ENCODE peak calls at places on chromosomes 2 and 18, in eight cellular contexts. O, F, B, V, M, C, G and N are unnamed samples.

GRCh38 chr18:48817021-48817461 is 133.7 kb downstream of the SMAD7 start:
- DNase-seq in O (no peak), F (no peak), B (no peak), V (no peak), M (no peak), C (no peak), G (no peak), N (no peak)

GRCh38 chr2:121408641-121409040 is 122.0 kb upstream of the RNU4ATAC start:
- DNase-seq in O (no peak), F (no peak), B (no peak), V (no peak), M (no peak), C (no peak), G (no peak), N (no peak)

GRCh38 chr2:151060334-151060733 is 201.3 kb downstream of the RBM43 start:
- DNase-seq in O (no peak), F (no peak), B (no peak), V (no peak), M (no peak), C (no peak), G (no peak), N (no peak)

GRCh38 chr2:69926849-69927515 is 12.1 kb downstream of the MXD1 start:
- DNase-seq in O (no peak), F (no peak), B (no peak), V (no peak), M (no peak), C (no peak), G (no peak), N (no peak)

GRCh38 chr2:128260239-128261138 is 58.2 kb downstream of the HS6ST1 start:
- DNase-seq in O (peak; percentile 88), F (peak; percentile 68), B (no peak), V (no peak), M (peak; percentile 76), C (no peak), G (peak; percentile 89), N (peak; percentile 56)

GRCh38 chr2:236823230-236823629 is 253.6 kb downstream of the ACKR3 start:
- DNase-seq in O (no peak), F (no peak), B (no peak), V (no peak), M (no peak), C (no peak), G (no peak), N (no peak)

GRCh38 chr2:142130111-142131015 is 453 bp downstream of the LRP1B start:
- DNase-seq in O (peak; percentile 70), F (peak; percentile 10), B (no peak), V (peak; percentile 75), M (peak; percentile 51), C (no peak), G (no peak), N (peak; percentile 69)

GRCh38 chr2:69017080-69017479 is 4.1 kb downstream of the ANTXR1 start:
- DNase-seq in O (no peak), F (peak; percentile 42), B (no peak), V (no peak), M (peak; percentile 29), C (no peak), G (no peak), N (no peak)

GRCh38 chr18:11996907-11997306 is 15.6 kb downstream of the IMPA2 start:
- DNase-seq in O (no peak), F (no peak), B (no peak), V (peak; percentile 29), M (no peak), C (no peak), G (no peak), N (peak; percentile 9)

GRCh38 chr2:54114936-54115283 is 505 bp upstream of the ACYP2 start:
- DNase-seq in O (no peak), F (no peak), B (peak; percentile 4), V (no peak), M (no peak), C (no peak), G (no peak), N (no peak)

GRCh38 chr2:138787053-138787666 is 7.0 kb upstream of the NXPH2 start:
- DNase-seq in O (no peak), F (peak; percentile 11), B (no peak), V (no peak), M (peak; percentile 12), C (no peak), G (peak; percentile 10), N (no peak)

GRCh38 chr2:113812204-113812603 is 55.8 kb upstream of the SLC35F5 start:
- DNase-seq in O (no peak), F (no peak), B (no peak), V (no peak), M (no peak), C (no peak), G (no peak), N (no peak)

GRCh38 chr18:36283448-36283847 is 14.1 kb upstream of the FHOD3 start:
- DNase-seq in O (no peak), F (no peak), B (no peak), V (no peak), M (no peak), C (no peak), G (no peak), N (no peak)